ENCODE peak calls at places on chromosomes 5 and 9, in eight cellular contexts. W is psoas muscle, J is fibroblast of mammary gland, B is gastrocnemius medialis, A is BE2C, V is AG10803, X is fibroblast of pulmonary artery, L is nephron progenitor cell. R is an unnamed sample.

GRCh38 chr9:130196643-130197042 is 24.4 kb downstream of the NCS1 start:
- DNase-seq in X (no peak), W (no peak), V (no peak), A (peak), B (no peak), L (no peak), J (no peak), R (no peak)

GRCh38 chr5:169011009-169011408 is 289.9 kb downstream of the SLIT3 start:
- DNase-seq in B (no peak), L (no peak), X (no peak), W (no peak), A (no peak), J (no peak), V (no peak), R (no peak)

GRCh38 chr5:15752886-15753285 is 252.9 kb downstream of the FBXL7 start:
- DNase-seq in L (peak), A (peak), B (peak), W (peak), X (peak), V (peak), J (peak), R (no peak)

GRCh38 chr9:71830131-71830530 is 61.8 kb upstream of the CEMIP2 start:
- DNase-seq in B (no peak), J (no peak), A (no peak), X (no peak), W (no peak), V (no peak), L (no peak), R (no peak)

GRCh38 chr9:83013261-83013610 is 49.7 kb downstream of the RASEF start:
- DNase-seq in W (no peak), J (peak), B (no peak), X (no peak), A (no peak), V (peak), L (no peak), R (no peak)

GRCh38 chr9:133333566-133333965 is 2.4 kb downstream of the SURF6 start:
- DNase-seq in A (peak), L (no peak), B (peak), V (no peak), W (no peak), J (no peak), X (no peak), R (no peak)

GRCh38 chr5:422323-423232 is 20.4 kb upstream of the EXOC3 start:
- DNase-seq in A (no peak), X (no peak), J (no peak), V (no peak), W (peak), L (no peak), B (no peak), R (no peak)

GRCh38 chr9:97307091-97307490 is 368 bp upstream of the CCDC180 start:
- DNase-seq in V (peak), L (peak), B (peak), X (peak), A (peak), W (peak), J (peak), R (peak)

GRCh38 chr5:138241688-138242547 is 28.8 kb upstream of the CDC23 start:
- DNase-seq in V (peak), B (no peak), X (peak), J (no peak), L (peak), A (peak), W (peak), R (no peak)

GRCh38 chr5:25345240-25345771 is 700.5 kb upstream of the CDH10 start:
- DNase-seq in A (no peak), V (no peak), W (no peak), B (no peak), X (no peak), L (no peak), J (no peak), R (no peak)

GRCh38 chr5:1736889-1737711 is 62.5 kb downstream of the MRPL36 start:
- DNase-seq in B (peak), J (no peak), L (no peak), A (no peak), X (no peak), W (no peak), V (no peak), R (no peak)

GRCh38 chr5:157072508-157072907 is 13.6 kb upstream of the HAVCR1 start:
- DNase-seq in X (no peak), A (no peak), J (no peak), V (no peak), L (no peak), B (no peak), W (no peak), R (no peak)

GRCh38 chr9:36040271-36040925 is 3.7 kb downstream of the RECK start:
- DNase-seq in J (no peak), W (no peak), V (no peak), L (no peak), A (no peak), B (no peak), X (no peak), R (no peak)

GRCh38 chr9:82721596-82721995 is 341.3 kb downstream of the RASEF start:
- DNase-seq in J (no peak), W (no peak), V (no peak), A (no peak), B (no peak), X (no peak), L (no peak), R (no peak)

GRCh38 chr5:107803728-107804127 is 133.0 kb upstream of the EFNA5 start:
- DNase-seq in J (no peak), A (no peak), V (no peak), B (no peak), W (no peak), X (no peak), L (no peak), R (no peak)

GRCh38 chr9:92607773-92608172 is 62.2 kb downstream of the IPPK start:
- DNase-seq in J (peak), L (peak), V (peak), W (no peak), X (peak), A (no peak), B (no peak), R (no peak)

GRCh38 chr9:1253098-1253979 is 203.2 kb downstream of the DMRT2 start:
- DNase-seq in L (no peak), B (no peak), W (no peak), V (no peak), J (no peak), X (no peak), A (no peak), R (no peak)

GRCh38 chr9:110284211-110284849 is 28.0 kb upstream of the TXN start:
- DNase-seq in W (no peak), X (no peak), J (no peak), V (no peak), A (no peak), B (no peak), L (no peak), R (no peak)

GRCh38 chr5:111075520-111075919 is 4.0 kb downstream of the TSLP start:
- DNase-seq in L (no peak), B (no peak), V (peak), X (peak), J (peak), W (no peak), A (no peak), R (no peak)

GRCh38 chr9:91978739-91979414 is 28.8 kb upstream of the ROR2 start:
- DNase-seq in B (no peak), X (peak), A (peak), W (no peak), L (peak), J (peak), V (peak), R (no peak)

GRCh38 chr5:118301696-118302095 is 686.7 kb downstream of the DTWD2 start:
- DNase-seq in X (no peak), J (no peak), W (no peak), B (no peak), A (no peak), L (no peak), V (no peak), R (no peak)

GRCh38 chr9:96344458-96345180 is 38.9 kb downstream of the SLC35D2 start:
- DNase-seq in A (peak), W (peak), J (peak), B (peak), V (peak), L (no peak), X (peak), R (no peak)

GRCh38 chr9:78542491-78543175 is 245.7 kb downstream of the PSAT1 start:
- DNase-seq in V (no peak), A (no peak), B (no peak), J (no peak), W (no peak), X (no peak), L (peak), R (no peak)

GRCh38 chr9:124399323-124399962 is 15.8 kb downstream of the PSMB7 start:
- DNase-seq in A (no peak), V (peak), L (no peak), B (peak), X (peak), W (peak), J (peak), R (no peak)

GRCh38 chr5:60205071-60205470 is 311.5 kb upstream of the PDE4D start:
- DNase-seq in L (no peak), B (no peak), V (no peak), J (no peak), X (no peak), A (no peak), W (no peak), R (no peak)

GRCh38 chr5:125181159-125181558 is 434.7 kb upstream of the ZNF608 start:
- DNase-seq in J (peak), L (no peak), X (no peak), V (no peak), W (no peak), A (no peak), B (no peak), R (no peak)

GRCh38 chr5:124468671-124469411 is 277.6 kb downstream of the ZNF608 start:
- DNase-seq in A (no peak), V (no peak), L (no peak), W (no peak), J (no peak), X (no peak), B (no peak), R (no peak)

GRCh38 chr9:3023449-3023848 is 179.6 kb upstream of the PUM3 start:
- DNase-seq in B (no peak), V (no peak), X (no peak), A (no peak), W (no peak), J (peak), L (no peak), R (no peak)

GRCh38 chr9:99216073-99216472 is 5.7 kb downstream of the ALG2 start:
- DNase-seq in V (no peak), J (no peak), W (no peak), A (no peak), B (no peak), L (no peak), X (no peak), R (no peak)

GRCh38 chr9:130957451-130958203 is 18.6 kb upstream of the FIBCD1 start:
- DNase-seq in J (no peak), A (no peak), B (no peak), V (no peak), X (no peak), W (no peak), L (no peak), R (no peak)

GRCh38 chr5:103562453-103563157 is at the start of gene NUDT12:
- DNase-seq in X (peak), V (peak), J (peak), A (peak), L (peak), W (peak), B (peak), R (peak)
- TF ChIP-seq CTCF in X (no peak), V (no peak), J (no peak), A (no peak), L (no peak), W (no peak), B (no peak), R (no peak)

GRCh38 chr5:67310740-67311139 is 114.1 kb upstream of the CD180 start:
- DNase-seq in J (no peak), W (no peak), A (no peak), L (no peak), V (no peak), B (no peak), X (no peak), R (no peak)
- TF ChIP-seq CTCF in J (no peak), W (no peak), A (no peak), L (no peak), V (no peak), B (no peak), X (no peak), R (no peak)

GRCh38 chr5:133785182-133785581 is 172.8 kb upstream of the FSTL4 start:
- DNase-seq in L (no peak), V (no peak), A (no peak), X (no peak), B (no peak), J (no peak), W (no peak), R (no peak)
- TF ChIP-seq CTCF in L (no peak), V (no peak), A (no peak), X (no peak), B (no peak), J (no peak), W (no peak), R (no peak)

DNA sequence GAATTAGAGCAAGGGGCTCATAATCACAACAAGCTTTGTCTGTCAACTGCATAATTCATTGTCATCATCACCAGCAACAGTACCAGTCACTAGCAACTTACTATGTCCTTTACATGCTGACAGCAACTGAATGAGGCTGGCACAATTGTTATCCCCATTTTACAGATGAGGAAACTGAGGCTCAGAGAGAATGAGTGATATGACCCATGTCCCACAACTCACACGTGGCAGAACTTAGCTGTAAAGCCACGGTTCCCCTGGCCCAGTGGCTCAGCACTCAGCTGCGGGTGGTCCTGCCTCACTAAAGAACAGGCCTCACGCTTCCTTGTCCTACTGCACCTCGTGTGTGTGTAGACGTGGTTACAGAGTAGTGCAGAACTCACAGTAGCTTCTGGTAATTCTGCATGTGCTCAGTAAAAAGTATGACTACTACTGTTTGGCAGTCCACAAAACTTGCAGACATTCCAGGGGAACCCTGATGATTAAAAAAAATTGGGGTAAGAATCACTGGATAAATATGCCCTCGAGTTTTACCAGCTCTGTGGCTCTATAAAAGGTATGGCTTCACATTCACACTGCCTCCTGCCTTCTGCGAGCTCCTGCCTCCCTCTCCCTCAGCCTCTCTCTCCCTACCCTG is 30.2 kb downstream of the AFAP1L1 start:
- DNase-seq in W (no peak), B (no peak), J (peak), A (no peak), V (peak), L (no peak), X (no peak), R (no peak)
- TF ChIP-seq CTCF in W (no peak), B (no peak), J (no peak), A (no peak), V (no peak), L (no peak), X (no peak), R (no peak)

DNA sequence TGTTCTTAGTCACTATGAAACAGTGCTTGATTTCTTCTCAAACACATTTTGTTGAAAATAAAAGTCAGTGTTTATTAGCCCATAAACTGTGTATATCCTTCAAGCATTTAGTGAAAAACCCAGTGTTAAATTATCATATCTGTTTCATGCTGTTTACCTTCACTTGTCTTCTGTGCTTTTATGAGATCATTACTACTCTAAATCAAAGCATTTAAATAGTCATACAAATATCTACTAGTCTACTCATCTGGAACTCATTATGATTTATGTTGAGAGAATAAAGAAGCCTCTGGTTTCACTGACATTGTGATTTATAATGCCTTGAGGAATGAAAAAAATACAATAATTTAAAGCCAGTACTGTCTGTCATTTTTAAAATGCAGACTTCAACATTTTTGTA is 366.5 kb downstream of the SLCO4C1 start:
- DNase-seq in X (no peak), L (no peak), A (no peak), V (no peak), B (no peak), J (no peak), W (no peak), R (no peak)
- TF ChIP-seq CTCF in X (no peak), L (no peak), A (no peak), V (no peak), B (no peak), J (no peak), W (no peak), R (no peak)

DNA sequence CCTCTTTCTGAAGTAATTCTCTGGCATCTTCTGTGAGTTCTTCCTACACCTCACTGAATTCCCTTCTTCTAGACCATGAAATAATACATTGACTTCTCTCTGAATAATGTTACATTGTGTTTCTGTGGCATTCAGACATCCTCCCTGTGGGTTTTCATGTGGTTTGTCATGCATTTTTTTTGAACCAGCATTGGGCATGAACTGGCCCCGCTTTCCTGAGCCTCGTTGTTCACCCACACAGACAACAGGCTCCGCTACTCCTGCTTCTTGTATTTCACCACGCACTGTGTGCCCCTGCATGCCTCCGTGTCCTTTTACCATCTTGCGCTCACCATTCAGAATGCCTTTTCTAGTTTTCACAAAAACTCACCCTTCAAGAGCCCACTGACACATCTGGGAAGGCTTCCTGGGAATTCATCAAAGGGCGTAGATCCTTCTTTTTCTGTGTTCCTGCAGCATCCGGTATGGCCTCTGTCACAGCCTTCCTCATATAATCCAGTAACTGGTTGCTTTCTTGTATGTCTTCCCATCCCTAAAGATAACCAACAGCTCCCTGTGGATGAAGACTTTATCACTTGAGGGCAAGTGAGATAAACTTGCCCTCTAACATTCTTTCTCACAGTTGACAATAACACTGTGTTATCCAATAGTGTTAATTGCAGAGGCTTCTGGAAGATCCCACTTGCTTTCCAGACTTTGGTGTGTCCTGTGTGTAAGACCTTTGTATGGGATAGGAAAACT is 51.5 kb upstream of the ADAMTSL1 start:
- DNase-seq in V (no peak), W (no peak), A (no peak), J (no peak), B (no peak), L (no peak), X (no peak), R (no peak)
- TF ChIP-seq CTCF in V (no peak), W (no peak), A (no peak), J (no peak), B (no peak), L (no peak), X (no peak), R (no peak)

GRCh38 chr5:143878430-143878829 is 66.5 kb downstream of the HMHB1 start:
- DNase-seq in B (no peak), J (no peak), A (no peak), V (no peak), W (no peak), X (no peak), L (no peak), R (no peak)
- TF ChIP-seq CTCF in B (no peak), J (no peak), A (no peak), V (no peak), W (no peak), X (no peak), L (no peak), R (no peak)

DNA sequence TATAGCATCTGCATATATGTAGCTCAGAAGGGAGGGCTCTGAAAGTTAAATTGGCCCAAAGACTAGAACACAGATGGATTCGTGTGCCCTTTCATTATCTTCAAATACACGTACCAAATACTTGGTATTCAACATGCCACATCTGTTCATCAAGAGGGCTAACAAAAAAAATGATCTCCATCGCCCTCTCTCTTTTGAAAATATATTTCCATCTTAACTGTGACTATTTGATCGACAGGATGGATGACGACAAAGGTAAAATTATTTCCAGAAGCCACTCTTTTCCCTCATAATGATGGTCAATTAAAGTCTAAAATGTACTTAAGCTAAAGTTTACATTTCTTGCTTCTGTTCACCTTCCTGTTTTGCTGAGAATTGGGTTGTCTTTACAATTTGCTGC is 77.0 kb downstream of the SEMA6A start:
- DNase-seq in J (no peak), B (no peak), X (no peak), W (no peak), L (no peak), V (no peak), A (no peak), R (no peak)
- TF ChIP-seq CTCF in J (no peak), B (no peak), X (no peak), W (no peak), L (no peak), V (no peak), A (peak), R (no peak)

GRCh38 chr9:112015736-112016135 is 119.1 kb downstream of the UGCG start:
- DNase-seq in B (no peak), X (no peak), V (no peak), J (no peak), W (no peak), L (no peak), A (no peak), R (no peak)
- TF ChIP-seq CTCF in B (no peak), X (no peak), V (no peak), J (no peak), W (no peak), L (no peak), A (no peak), R (no peak)

DNA sequence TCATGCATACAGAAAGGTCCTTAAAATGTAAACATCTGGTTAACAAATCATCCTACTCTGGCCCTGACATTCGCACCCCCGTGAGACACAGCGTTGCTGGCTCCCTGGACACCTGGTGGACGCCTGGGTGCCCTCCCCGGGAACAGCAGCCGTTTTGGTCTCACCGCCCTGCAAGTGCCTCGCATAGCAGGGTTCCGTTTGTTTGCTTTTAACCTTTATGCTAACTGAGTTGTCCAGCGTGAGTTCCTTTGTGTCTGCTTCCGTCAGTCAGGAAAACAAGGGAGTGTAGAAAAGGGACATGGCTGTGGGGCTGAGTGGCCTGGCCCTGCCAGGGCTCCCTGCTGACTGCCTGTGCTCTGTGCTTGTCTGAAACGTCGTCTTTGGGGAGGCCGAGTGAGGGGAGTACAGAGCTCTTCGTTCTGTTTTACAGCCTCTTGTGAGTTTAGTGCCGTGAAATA is 91.8 kb upstream of the CACNA1B start:
- DNase-seq in J (no peak), L (no peak), V (no peak), W (no peak), X (no peak), A (no peak), B (no peak), R (no peak)
- TF ChIP-seq CTCF in J (no peak), L (no peak), V (no peak), W (no peak), X (no peak), A (no peak), B (no peak), R (no peak)